ENCODE peak calls at places on chromosomes 2 and 18, in five cellular contexts. M is Right ventricle myocardium superior, Q is H4, G is HFF-Myc, H is hepatic stellate cell. O is an unnamed sample.

GRCh38 chr2:28401948-28402550 is 9.4 kb downstream of the FOSL2 start:
- DNase-seq in M (peak), Q (no peak), G (no peak), H (no peak), O (no peak)

GRCh38 chr2:137172162-137172561 is 406.8 kb downstream of the THSD7B start:
- DNase-seq in H (no peak), Q (no peak), M (no peak), G (no peak), O (no peak)

GRCh38 chr2:109339519-109339991 is 210.6 kb downstream of the SH3RF3 start:
- DNase-seq in H (peak), G (no peak), Q (peak), M (no peak), O (no peak)

GRCh38 chr2:11082880-11083279 is 72.4 kb upstream of the SLC66A3 start:
- DNase-seq in Q (no peak), G (no peak), M (no peak), H (no peak), O (no peak)

GRCh38 chr2:32688511-32688910 is 60.7 kb downstream of the TTC27 start:
- DNase-seq in M (no peak), G (no peak), H (no peak), Q (no peak), O (no peak)

GRCh38 chr18:48675912-48676311 is 137.1 kb downstream of the CTIF start:
- DNase-seq in M (no peak), G (no peak), Q (no peak), H (no peak), O (no peak)

GRCh38 chr2:5230879-5231278 is 461.3 kb upstream of the SOX11 start:
- DNase-seq in H (no peak), M (no peak), Q (no peak), G (no peak), O (no peak)

GRCh38 chr2:237904806-237905599 is 45.6 kb downstream of the RAMP1 start:
- DNase-seq in Q (peak), G (no peak), M (peak), H (peak), O (no peak)

GRCh38 chr2:199602896-199603482 is 145.2 kb upstream of the SATB2 start:
- DNase-seq in H (no peak), G (no peak), M (no peak), Q (no peak), O (no peak)

GRCh38 chr2:183078163-183078466 is 432 bp upstream of the DUSP19 start:
- DNase-seq in Q (no peak), M (no peak), H (no peak), G (no peak), O (peak)

GRCh38 chr18:55634545-55634944 is 46.6 kb upstream of the TCF4 start:
- DNase-seq in G (peak), Q (no peak), M (no peak), H (peak), O (no peak)

GRCh38 chr2:219155054-219155644 is 5.5 kb downstream of the NHEJ1 start:
- DNase-seq in M (no peak), G (peak), H (peak), Q (peak), O (peak)

GRCh38 chr18:55821219-55821618 is 233.2 kb upstream of the TCF4 start:
- DNase-seq in Q (peak), H (peak), M (no peak), G (no peak), O (no peak)

GRCh38 chr2:121722479-121722878 is 14.2 kb downstream of the NIFK start:
- DNase-seq in H (peak), Q (no peak), G (no peak), M (no peak), O (no peak)

GRCh38 chr2:189018636-189019035 is 44.5 kb downstream of the COL3A1 start:
- DNase-seq in G (no peak), M (no peak), Q (no peak), H (no peak), O (no peak)

GRCh38 chr2:241112592-241112991 is 10.5 kb upstream of the MTERF4 start:
- DNase-seq in H (no peak), Q (no peak), G (no peak), M (no peak), O (no peak)

O was measured in NCI-H1930.